ENCODE peak calls at places on chromosomes 2 and 18, in eight cellular contexts. One of them, this sample, is unnamed.

GRCh38 chr2:142075826-142076225 is 55.0 kb downstream of the LRP1B start:
- DNase-seq in A549: no peak
- DNase-seq in SK-N-SH: peak; percentile 17
- DNase-seq in OCI-LY7: no peak
- DNase-seq in heart right ventricle: no peak
- DNase-seq in hepatocyte: no peak
- DNase-seq in CD8-positive, alpha-beta T cell: no peak
- DNase-seq in sigmoid colon: no peak
- DNase-seq in this sample: no peak

GRCh38 chr18:55014095-55014494 is 54.8 kb upstream of the CCDC68 start:
- DNase-seq in A549: no peak
- DNase-seq in SK-N-SH: no peak
- DNase-seq in OCI-LY7: no peak
- DNase-seq in heart right ventricle: no peak
- DNase-seq in hepatocyte: no peak
- DNase-seq in CD8-positive, alpha-beta T cell: no peak
- DNase-seq in sigmoid colon: no peak
- DNase-seq in this sample: no peak

GRCh38 chr2:214587442-214587841 is 176.6 kb downstream of the VWC2L start:
- DNase-seq in A549: peak; percentile 25
- DNase-seq in SK-N-SH: no peak
- DNase-seq in OCI-LY7: peak; percentile 7
- DNase-seq in heart right ventricle: no peak
- DNase-seq in hepatocyte: peak; percentile 8
- DNase-seq in CD8-positive, alpha-beta T cell: no peak
- DNase-seq in sigmoid colon: no peak
- DNase-seq in this sample: no peak

GRCh38 chr2:15943378-15943851 is 3.1 kb downstream of the MYCN start:
- DNase-seq in A549: no peak
- DNase-seq in SK-N-SH: peak; percentile 94
- DNase-seq in OCI-LY7: no peak
- DNase-seq in heart right ventricle: peak; percentile 31
- DNase-seq in hepatocyte: peak; percentile 80
- DNase-seq in CD8-positive, alpha-beta T cell: no peak
- DNase-seq in sigmoid colon: no peak
- DNase-seq in this sample: no peak

GRCh38 chr2:206846331-206846730 is 80.9 kb downstream of the FASTKD2 start:
- DNase-seq in A549: no peak
- DNase-seq in SK-N-SH: no peak
- DNase-seq in OCI-LY7: no peak
- DNase-seq in heart right ventricle: no peak
- DNase-seq in hepatocyte: no peak
- DNase-seq in CD8-positive, alpha-beta T cell: no peak
- DNase-seq in sigmoid colon: no peak
- DNase-seq in this sample: no peak

GRCh38 chr2:240278661-240279060 is 138.2 kb upstream of the OTOS start:
- DNase-seq in A549: peak; percentile 34
- DNase-seq in SK-N-SH: no peak
- DNase-seq in OCI-LY7: no peak
- DNase-seq in heart right ventricle: no peak
- DNase-seq in hepatocyte: no peak
- DNase-seq in CD8-positive, alpha-beta T cell: no peak
- DNase-seq in sigmoid colon: no peak
- DNase-seq in this sample: no peak

GRCh38 chr2:26274058-26274613 is 29.4 kb downstream of the HADHB start:
- DNase-seq in A549: peak; percentile 12
- DNase-seq in SK-N-SH: no peak
- DNase-seq in OCI-LY7: no peak
- DNase-seq in heart right ventricle: peak; percentile 66
- DNase-seq in hepatocyte: peak; percentile 70
- DNase-seq in CD8-positive, alpha-beta T cell: no peak
- DNase-seq in sigmoid colon: peak; percentile 89
- DNase-seq in this sample: peak; percentile 99

GRCh38 chr2:136146564-136146963 is 28.6 kb upstream of the CXCR4 start:
- DNase-seq in A549: no peak
- DNase-seq in SK-N-SH: no peak
- DNase-seq in OCI-LY7: no peak
- DNase-seq in heart right ventricle: no peak
- DNase-seq in hepatocyte: no peak
- DNase-seq in CD8-positive, alpha-beta T cell: no peak
- DNase-seq in sigmoid colon: no peak
- DNase-seq in this sample: no peak

GRCh38 chr2:144331652-144332355 is 188.1 kb downstream of the ZEB2 start:
- DNase-seq in A549: no peak
- DNase-seq in SK-N-SH: peak; percentile 94
- DNase-seq in OCI-LY7: no peak
- DNase-seq in heart right ventricle: peak; percentile 65
- DNase-seq in hepatocyte: no peak
- DNase-seq in CD8-positive, alpha-beta T cell: peak; percentile 80
- DNase-seq in sigmoid colon: peak; percentile 83
- DNase-seq in this sample: peak; percentile 31

GRCh38 chr2:8264981-8265380 is 416.9 kb upstream of the ID2 start:
- DNase-seq in A549: no peak
- DNase-seq in SK-N-SH: no peak
- DNase-seq in OCI-LY7: peak; percentile 10
- DNase-seq in heart right ventricle: no peak
- DNase-seq in hepatocyte: no peak
- DNase-seq in CD8-positive, alpha-beta T cell: no peak
- DNase-seq in sigmoid colon: no peak
- DNase-seq in this sample: no peak

GRCh38 chr2:176136375-176137248 is 7.1 kb downstream of the HOXD8 start:
- DNase-seq in A549: peak; percentile 16
- DNase-seq in SK-N-SH: peak; percentile 75
- DNase-seq in OCI-LY7: no peak
- DNase-seq in heart right ventricle: no peak
- DNase-seq in hepatocyte: peak; percentile 54
- DNase-seq in CD8-positive, alpha-beta T cell: no peak
- DNase-seq in sigmoid colon: peak; percentile 78
- DNase-seq in this sample: no peak

GRCh38 chr18:57727952-57728807 is 74.9 kb downstream of the ATP8B1 start:
- DNase-seq in A549: no peak
- DNase-seq in SK-N-SH: no peak
- DNase-seq in OCI-LY7: no peak
- DNase-seq in heart right ventricle: no peak
- DNase-seq in hepatocyte: no peak
- DNase-seq in CD8-positive, alpha-beta T cell: no peak
- DNase-seq in sigmoid colon: no peak
- DNase-seq in this sample: no peak

GRCh38 chr2:879540-879939 is 71.1 kb upstream of the SNTG2 start:
- DNase-seq in A549: no peak
- DNase-seq in SK-N-SH: no peak
- DNase-seq in OCI-LY7: no peak
- DNase-seq in heart right ventricle: no peak
- DNase-seq in hepatocyte: no peak
- DNase-seq in CD8-positive, alpha-beta T cell: no peak
- DNase-seq in sigmoid colon: no peak
- DNase-seq in this sample: no peak

GRCh38 chr18:13216732-13217465 is 1.7 kb upstream of the LDLRAD4 start:
- DNase-seq in A549: no peak
- DNase-seq in SK-N-SH: peak; percentile 86
- DNase-seq in OCI-LY7: no peak
- DNase-seq in heart right ventricle: peak; percentile 53
- DNase-seq in hepatocyte: peak; percentile 77
- DNase-seq in CD8-positive, alpha-beta T cell: peak; percentile 42
- DNase-seq in sigmoid colon: peak; percentile 75
- DNase-seq in this sample: no peak

GRCh38 chr2:63697160-63697559 is 108.4 kb downstream of the MDH1 start:
- DNase-seq in A549: no peak
- DNase-seq in SK-N-SH: no peak
- DNase-seq in OCI-LY7: no peak
- DNase-seq in heart right ventricle: no peak
- DNase-seq in hepatocyte: no peak
- DNase-seq in CD8-positive, alpha-beta T cell: no peak
- DNase-seq in sigmoid colon: no peak
- DNase-seq in this sample: no peak

GRCh38 chr2:63700276-63700675 is 111.5 kb downstream of the MDH1 start:
- DNase-seq in A549: no peak
- DNase-seq in SK-N-SH: no peak
- DNase-seq in OCI-LY7: no peak
- DNase-seq in heart right ventricle: no peak
- DNase-seq in hepatocyte: no peak
- DNase-seq in CD8-positive, alpha-beta T cell: no peak
- DNase-seq in sigmoid colon: no peak
- DNase-seq in this sample: no peak

GRCh38 chr2:63701406-63701805 is 112.6 kb downstream of the MDH1 start:
- DNase-seq in A549: no peak
- DNase-seq in SK-N-SH: no peak
- DNase-seq in OCI-LY7: no peak
- DNase-seq in heart right ventricle: no peak
- DNase-seq in hepatocyte: no peak
- DNase-seq in CD8-positive, alpha-beta T cell: no peak
- DNase-seq in sigmoid colon: no peak
- DNase-seq in this sample: no peak

GRCh38 chr2:63699549-63699839 is 110.7 kb downstream of the MDH1 start:
- DNase-seq in A549: no peak
- DNase-seq in SK-N-SH: no peak
- DNase-seq in OCI-LY7: no peak
- DNase-seq in heart right ventricle: no peak
- DNase-seq in hepatocyte: no peak
- DNase-seq in CD8-positive, alpha-beta T cell: no peak
- DNase-seq in sigmoid colon: no peak
- DNase-seq in this sample: peak; percentile 50

GRCh38 chr2:63698825-63699548 is 110.2 kb downstream of the MDH1 start:
- DNase-seq in A549: peak; percentile 93
- DNase-seq in SK-N-SH: peak; percentile 42
- DNase-seq in OCI-LY7: peak; percentile 64
- DNase-seq in heart right ventricle: peak; percentile 66
- DNase-seq in hepatocyte: peak; percentile 79
- DNase-seq in CD8-positive, alpha-beta T cell: no peak
- DNase-seq in sigmoid colon: peak; percentile 84
- DNase-seq in this sample: peak; percentile 87
- TF ChIP-seq CTCF in A549: peak; percentile 73
- TF ChIP-seq CTCF in SK-N-SH: peak; percentile 71
- TF ChIP-seq CTCF in OCI-LY7: peak; percentile 84
- TF ChIP-seq CTCF in heart right ventricle: peak; percentile 52
- TF ChIP-seq CTCF in hepatocyte: peak; percentile 57
- TF ChIP-seq CTCF in CD8-positive, alpha-beta T cell: peak; percentile 34
- TF ChIP-seq CTCF in sigmoid colon: peak; percentile 32
- TF ChIP-seq CTCF in this sample: peak; percentile 77

GRCh38 chr18:37658894-37659293 is 93.3 kb upstream of the CELF4 start:
- DNase-seq in A549: no peak
- DNase-seq in SK-N-SH: no peak
- DNase-seq in OCI-LY7: no peak
- DNase-seq in heart right ventricle: no peak
- DNase-seq in hepatocyte: no peak
- DNase-seq in CD8-positive, alpha-beta T cell: no peak
- DNase-seq in sigmoid colon: no peak
- DNase-seq in this sample: no peak

GRCh38 chr18:37657413-37657965 is 91.9 kb upstream of the CELF4 start:
- DNase-seq in A549: no peak
- DNase-seq in SK-N-SH: no peak
- DNase-seq in OCI-LY7: no peak
- DNase-seq in heart right ventricle: no peak
- DNase-seq in hepatocyte: no peak
- DNase-seq in CD8-positive, alpha-beta T cell: no peak
- DNase-seq in sigmoid colon: no peak
- DNase-seq in this sample: no peak

GRCh38 chr18:37649930-37650329 is 84.3 kb upstream of the CELF4 start:
- DNase-seq in A549: no peak
- DNase-seq in SK-N-SH: no peak
- DNase-seq in OCI-LY7: no peak
- DNase-seq in heart right ventricle: no peak
- DNase-seq in hepatocyte: no peak
- DNase-seq in CD8-positive, alpha-beta T cell: no peak
- DNase-seq in sigmoid colon: no peak
- DNase-seq in this sample: peak; percentile 64

GRCh38 chr18:37654034-37654433 is 88.4 kb upstream of the CELF4 start:
- DNase-seq in A549: no peak
- DNase-seq in SK-N-SH: no peak
- DNase-seq in OCI-LY7: no peak
- DNase-seq in heart right ventricle: no peak
- DNase-seq in hepatocyte: no peak
- DNase-seq in CD8-positive, alpha-beta T cell: no peak
- DNase-seq in sigmoid colon: no peak
- DNase-seq in this sample: no peak

GRCh38 chr18:37654711-37655369 is 89.2 kb upstream of the CELF4 start:
- DNase-seq in A549: no peak
- DNase-seq in SK-N-SH: no peak
- DNase-seq in OCI-LY7: no peak
- DNase-seq in heart right ventricle: no peak
- DNase-seq in hepatocyte: no peak
- DNase-seq in CD8-positive, alpha-beta T cell: no peak
- DNase-seq in sigmoid colon: no peak
- DNase-seq in this sample: no peak
- H3K4me1 ChIP-seq in A549: no peaks in the 10 kb centered on the region
- H3K4me1 ChIP-seq in SK-N-SH: no peaks in the 10 kb centered on the region
- H3K4me1 ChIP-seq in OCI-LY7: no peaks in the 10 kb centered on the region
- H3K4me1 ChIP-seq in heart right ventricle: no peaks in the 10 kb centered on the region
- H3K4me1 ChIP-seq in hepatocyte: peaks cover 10% of the 10 kb centered on the region
- H3K4me1 ChIP-seq in CD8-positive, alpha-beta T cell: no peaks in the 10 kb centered on the region
- H3K4me1 ChIP-seq in sigmoid colon: no peaks in the 10 kb centered on the region
- H3K4me1 ChIP-seq in this sample: peaks cover 6% of the 10 kb centered on the region

GRCh38 chr2:36536776-36537175 is 61.2 kb downstream of the FEZ2 start:
- DNase-seq in A549: no peak
- DNase-seq in SK-N-SH: no peak
- DNase-seq in OCI-LY7: no peak
- DNase-seq in heart right ventricle: no peak
- DNase-seq in hepatocyte: no peak
- DNase-seq in CD8-positive, alpha-beta T cell: no peak
- DNase-seq in sigmoid colon: no peak
- DNase-seq in this sample: no peak
- H3K27ac ChIP-seq in A549: no peak overlapping the region
- H3K27ac ChIP-seq in SK-N-SH: peak overlapping the region; percentile 30
- H3K27ac ChIP-seq in OCI-LY7: no peak overlapping the region
- H3K27ac ChIP-seq in heart right ventricle: no peak overlapping the region
- H3K27ac ChIP-seq in hepatocyte: no peak overlapping the region
- H3K27ac ChIP-seq in CD8-positive, alpha-beta T cell: no peak overlapping the region
- H3K27ac ChIP-seq in sigmoid colon: no peak overlapping the region
- H3K27ac ChIP-seq in this sample: no peak overlapping the region

GRCh38 chr2:20291106-20291564 is 59.5 kb downstream of the PUM2 start:
- DNase-seq in A549: peak; percentile 91
- DNase-seq in SK-N-SH: peak; percentile 79
- DNase-seq in OCI-LY7: peak; percentile 46
- DNase-seq in heart right ventricle: peak; percentile 11
- DNase-seq in hepatocyte: peak; percentile 89
- DNase-seq in CD8-positive, alpha-beta T cell: no peak
- DNase-seq in sigmoid colon: no peak
- DNase-seq in this sample: peak; percentile 81
- TF ChIP-seq CTCF in A549: peak; percentile 94
- TF ChIP-seq CTCF in SK-N-SH: peak; percentile 89
- TF ChIP-seq CTCF in OCI-LY7: peak; percentile 70
- TF ChIP-seq CTCF in heart right ventricle: peak; percentile 48
- TF ChIP-seq CTCF in hepatocyte: peak; percentile 86
- TF ChIP-seq CTCF in CD8-positive, alpha-beta T cell: peak; percentile 35
- TF ChIP-seq CTCF in sigmoid colon: peak; percentile 35
- TF ChIP-seq CTCF in this sample: peak; percentile 98

GRCh38 chr2:39508243-39508642 is 71.2 kb upstream of the MAP4K3 start:
- DNase-seq in A549: no peak
- DNase-seq in SK-N-SH: no peak
- DNase-seq in OCI-LY7: no peak
- DNase-seq in heart right ventricle: no peak
- DNase-seq in hepatocyte: no peak
- DNase-seq in CD8-positive, alpha-beta T cell: no peak
- DNase-seq in sigmoid colon: no peak
- DNase-seq in this sample: no peak
- H3K4me1 ChIP-seq in A549: peaks cover 52% of the 10 kb centered on the region
- H3K4me1 ChIP-seq in SK-N-SH: peaks cover 26% of the 10 kb centered on the region
- H3K4me1 ChIP-seq in OCI-LY7: peaks cover 15% of the 10 kb centered on the region
- H3K4me1 ChIP-seq in heart right ventricle: peaks cover 83% of the 10 kb centered on the region
- H3K4me1 ChIP-seq in hepatocyte: peaks cover 43% of the 10 kb centered on the region
- H3K4me1 ChIP-seq in CD8-positive, alpha-beta T cell: no peaks in the 10 kb centered on the region
- H3K4me1 ChIP-seq in sigmoid colon: no peaks in the 10 kb centered on the region
- H3K4me1 ChIP-seq in this sample: peaks cover 7% of the 10 kb centered on the region

This sample was measured in foreskin keratinocyte.